ENCODE peak calls at places on chromosomes 12 and 14, in nine cellular contexts. One of them, this sample, is unnamed.

GRCh38 chr12:48419409-48419935 is 52.9 kb upstream of the ANP32D start:
- DNase-seq in NCI-H1694 treated with DMSO at 0.1 percent for 48 hours: no peak
- DNase-seq in amniotic stem cell: no peak
- DNase-seq in occipital lobe: no peak
- DNase-seq in CD14-positive monocyte: no peak
- DNase-seq in kidney glomerular epithelial cell: no peak
- DNase-seq in globus pallidus: no peak
- DNase-seq in AG08396: no peak
- DNase-seq in SW480: no peak
- DNase-seq in this sample: no peak

GRCh38 chr12:47717443-47718193 is 7.7 kb downstream of the ENDOU start:
- DNase-seq in NCI-H1694 treated with DMSO at 0.1 percent for 48 hours: peak; percentile 66
- DNase-seq in amniotic stem cell: peak; percentile 64
- DNase-seq in occipital lobe: peak; percentile 53
- DNase-seq in CD14-positive monocyte: peak; percentile 66
- DNase-seq in kidney glomerular epithelial cell: peak; percentile 37
- DNase-seq in globus pallidus: peak; percentile 93
- DNase-seq in AG08396: peak; percentile 90
- DNase-seq in SW480: peak; percentile 75
- DNase-seq in this sample: peak; percentile 68

GRCh38 chr14:44316647-44317432 is 190.2 kb downstream of the FSCB start:
- DNase-seq in NCI-H1694 treated with DMSO at 0.1 percent for 48 hours: no peak
- DNase-seq in amniotic stem cell: no peak
- DNase-seq in occipital lobe: peak; percentile 6
- DNase-seq in CD14-positive monocyte: no peak
- DNase-seq in kidney glomerular epithelial cell: peak; percentile 94
- DNase-seq in globus pallidus: no peak
- DNase-seq in AG08396: peak; percentile 13
- DNase-seq in SW480: peak; percentile 91
- DNase-seq in this sample: peak; percentile 89

GRCh38 chr14:73209943-73210342 is 27.4 kb upstream of the PAPLN start:
- DNase-seq in NCI-H1694 treated with DMSO at 0.1 percent for 48 hours: no peak
- DNase-seq in amniotic stem cell: no peak
- DNase-seq in occipital lobe: no peak
- DNase-seq in CD14-positive monocyte: no peak
- DNase-seq in kidney glomerular epithelial cell: peak; percentile 69
- DNase-seq in globus pallidus: no peak
- DNase-seq in AG08396: peak; percentile 11
- DNase-seq in SW480: no peak
- DNase-seq in this sample: peak; percentile 36

GRCh38 chr14:44981198-44981597 is 19.2 kb downstream of the TOGARAM1 start:
- DNase-seq in NCI-H1694 treated with DMSO at 0.1 percent for 48 hours: no peak
- DNase-seq in amniotic stem cell: no peak
- DNase-seq in occipital lobe: no peak
- DNase-seq in CD14-positive monocyte: no peak
- DNase-seq in kidney glomerular epithelial cell: no peak
- DNase-seq in globus pallidus: no peak
- DNase-seq in AG08396: no peak
- DNase-seq in SW480: no peak
- DNase-seq in this sample: no peak

GRCh38 chr12:95994476-95994875 is 1.7 kb downstream of the HAL start:
- DNase-seq in NCI-H1694 treated with DMSO at 0.1 percent for 48 hours: no peak
- DNase-seq in amniotic stem cell: no peak
- DNase-seq in occipital lobe: no peak
- DNase-seq in CD14-positive monocyte: no peak
- DNase-seq in kidney glomerular epithelial cell: no peak
- DNase-seq in globus pallidus: no peak
- DNase-seq in AG08396: no peak
- DNase-seq in SW480: no peak
- DNase-seq in this sample: no peak

GRCh38 chr12:85029456-85029855 is 6.6 kb downstream of the TSPAN19 start:
- DNase-seq in NCI-H1694 treated with DMSO at 0.1 percent for 48 hours: peak; percentile 35
- DNase-seq in amniotic stem cell: peak; percentile 8
- DNase-seq in occipital lobe: no peak
- DNase-seq in CD14-positive monocyte: no peak
- DNase-seq in kidney glomerular epithelial cell: peak; percentile 59
- DNase-seq in globus pallidus: no peak
- DNase-seq in AG08396: peak; percentile 3
- DNase-seq in SW480: peak; percentile 25
- DNase-seq in this sample: peak; percentile 9

GRCh38 chr14:46651526-46652144 is at the start of gene RPL10L:
- DNase-seq in NCI-H1694 treated with DMSO at 0.1 percent for 48 hours: no peak
- DNase-seq in amniotic stem cell: no peak
- DNase-seq in occipital lobe: no peak
- DNase-seq in CD14-positive monocyte: no peak
- DNase-seq in kidney glomerular epithelial cell: no peak
- DNase-seq in globus pallidus: no peak
- DNase-seq in AG08396: no peak
- DNase-seq in SW480: no peak
- DNase-seq in this sample: no peak

GRCh38 chr12:98399532-98399931 is 115.9 kb upstream of the TMPO start:
- DNase-seq in NCI-H1694 treated with DMSO at 0.1 percent for 48 hours: no peak
- DNase-seq in amniotic stem cell: peak; percentile 5
- DNase-seq in occipital lobe: peak; percentile 53
- DNase-seq in CD14-positive monocyte: peak; percentile 55
- DNase-seq in kidney glomerular epithelial cell: no peak
- DNase-seq in globus pallidus: no peak
- DNase-seq in AG08396: peak; percentile 52
- DNase-seq in SW480: peak; percentile 86
- DNase-seq in this sample: peak; percentile 48

GRCh38 chr14:70881549-70882174 is 25.6 kb upstream of the PCNX1 start:
- DNase-seq in NCI-H1694 treated with DMSO at 0.1 percent for 48 hours: no peak
- DNase-seq in amniotic stem cell: no peak
- DNase-seq in occipital lobe: no peak
- DNase-seq in CD14-positive monocyte: peak; percentile 70
- DNase-seq in kidney glomerular epithelial cell: no peak
- DNase-seq in globus pallidus: no peak
- DNase-seq in AG08396: no peak
- DNase-seq in SW480: no peak
- DNase-seq in this sample: no peak

GRCh38 chr14:53638966-53639365 is 317.7 kb downstream of the BMP4 start:
- DNase-seq in NCI-H1694 treated with DMSO at 0.1 percent for 48 hours: no peak
- DNase-seq in amniotic stem cell: no peak
- DNase-seq in occipital lobe: no peak
- DNase-seq in CD14-positive monocyte: no peak
- DNase-seq in kidney glomerular epithelial cell: no peak
- DNase-seq in globus pallidus: no peak
- DNase-seq in AG08396: no peak
- DNase-seq in SW480: no peak
- DNase-seq in this sample: no peak

GRCh38 chr12:30862486-30862885 is 64.1 kb upstream of the TSPAN11 start:
- DNase-seq in NCI-H1694 treated with DMSO at 0.1 percent for 48 hours: no peak
- DNase-seq in amniotic stem cell: no peak
- DNase-seq in occipital lobe: no peak
- DNase-seq in CD14-positive monocyte: no peak
- DNase-seq in kidney glomerular epithelial cell: peak; percentile 31
- DNase-seq in globus pallidus: no peak
- DNase-seq in AG08396: no peak
- DNase-seq in SW480: no peak
- DNase-seq in this sample: peak; percentile 46

GRCh38 chr12:108826807-108827721 is 30.3 kb downstream of the SSH1 start:
- DNase-seq in NCI-H1694 treated with DMSO at 0.1 percent for 48 hours: no peak
- DNase-seq in amniotic stem cell: no peak
- DNase-seq in occipital lobe: no peak
- DNase-seq in CD14-positive monocyte: no peak
- DNase-seq in kidney glomerular epithelial cell: peak; percentile 73
- DNase-seq in globus pallidus: peak; percentile 43
- DNase-seq in AG08396: no peak
- DNase-seq in SW480: no peak
- DNase-seq in this sample: no peak

GRCh38 chr14:38145142-38145541 is 62.6 kb upstream of the SSTR1 start:
- DNase-seq in NCI-H1694 treated with DMSO at 0.1 percent for 48 hours: no peak
- DNase-seq in amniotic stem cell: no peak
- DNase-seq in occipital lobe: no peak
- DNase-seq in CD14-positive monocyte: no peak
- DNase-seq in kidney glomerular epithelial cell: no peak
- DNase-seq in globus pallidus: no peak
- DNase-seq in AG08396: no peak
- DNase-seq in SW480: no peak
- DNase-seq in this sample: no peak

GRCh38 chr14:56816575-56817391 is 6.5 kb upstream of the OTX2 start:
- DNase-seq in NCI-H1694 treated with DMSO at 0.1 percent for 48 hours: no peak
- DNase-seq in amniotic stem cell: no peak
- DNase-seq in occipital lobe: no peak
- DNase-seq in CD14-positive monocyte: no peak
- DNase-seq in kidney glomerular epithelial cell: no peak
- DNase-seq in globus pallidus: no peak
- DNase-seq in AG08396: no peak
- DNase-seq in SW480: no peak
- DNase-seq in this sample: no peak

GRCh38 chr14:74018029-74018703 is 922 bp downstream of the ENTPD5 start:
- DNase-seq in NCI-H1694 treated with DMSO at 0.1 percent for 48 hours: peak; percentile 43
- DNase-seq in amniotic stem cell: peak; percentile 26
- DNase-seq in occipital lobe: no peak
- DNase-seq in CD14-positive monocyte: no peak
- DNase-seq in kidney glomerular epithelial cell: peak; percentile 86
- DNase-seq in globus pallidus: no peak
- DNase-seq in AG08396: peak; percentile 61
- DNase-seq in SW480: peak; percentile 70
- DNase-seq in this sample: peak; percentile 77

GRCh38 chr14:68664225-68664681 is 128.6 kb downstream of the ZFP36L1 start:
- DNase-seq in NCI-H1694 treated with DMSO at 0.1 percent for 48 hours: no peak
- DNase-seq in amniotic stem cell: no peak
- DNase-seq in occipital lobe: no peak
- DNase-seq in CD14-positive monocyte: no peak
- DNase-seq in kidney glomerular epithelial cell: no peak
- DNase-seq in globus pallidus: no peak
- DNase-seq in AG08396: no peak
- DNase-seq in SW480: no peak
- DNase-seq in this sample: no peak

GRCh38 chr14:32414808-32415255 is 85.7 kb downstream of the AKAP6 start:
- DNase-seq in NCI-H1694 treated with DMSO at 0.1 percent for 48 hours: no peak
- DNase-seq in amniotic stem cell: no peak
- DNase-seq in occipital lobe: no peak
- DNase-seq in CD14-positive monocyte: no peak
- DNase-seq in kidney glomerular epithelial cell: no peak
- DNase-seq in globus pallidus: no peak
- DNase-seq in AG08396: no peak
- DNase-seq in SW480: no peak
- DNase-seq in this sample: no peak

GRCh38 chr12:110354172-110354780 is 49.2 kb downstream of the ANAPC7 start:
- DNase-seq in NCI-H1694 treated with DMSO at 0.1 percent for 48 hours: peak; percentile 29
- DNase-seq in amniotic stem cell: no peak
- DNase-seq in occipital lobe: no peak
- DNase-seq in CD14-positive monocyte: no peak
- DNase-seq in kidney glomerular epithelial cell: no peak
- DNase-seq in globus pallidus: no peak
- DNase-seq in AG08396: no peak
- DNase-seq in SW480: no peak
- DNase-seq in this sample: no peak

GRCh38 chr14:24131549-24131966 is 1.1 kb downstream of the FITM1 start:
- DNase-seq in NCI-H1694 treated with DMSO at 0.1 percent for 48 hours: no peak
- DNase-seq in amniotic stem cell: no peak
- DNase-seq in occipital lobe: no peak
- DNase-seq in CD14-positive monocyte: no peak
- DNase-seq in kidney glomerular epithelial cell: no peak
- DNase-seq in globus pallidus: no peak
- DNase-seq in AG08396: no peak
- DNase-seq in SW480: no peak
- DNase-seq in this sample: no peak

GRCh38 chr12:4822572-4822971 is 87.1 kb upstream of the KCNA1 start:
- DNase-seq in NCI-H1694 treated with DMSO at 0.1 percent for 48 hours: no peak
- DNase-seq in amniotic stem cell: no peak
- DNase-seq in occipital lobe: no peak
- DNase-seq in CD14-positive monocyte: no peak
- DNase-seq in kidney glomerular epithelial cell: no peak
- DNase-seq in globus pallidus: no peak
- DNase-seq in AG08396: no peak
- DNase-seq in SW480: no peak
- DNase-seq in this sample: no peak

GRCh38 chr14:101056446-101056845 is 152.9 kb upstream of the RTL1 start:
- DNase-seq in NCI-H1694 treated with DMSO at 0.1 percent for 48 hours: no peak
- DNase-seq in amniotic stem cell: no peak
- DNase-seq in occipital lobe: no peak
- DNase-seq in CD14-positive monocyte: no peak
- DNase-seq in kidney glomerular epithelial cell: no peak
- DNase-seq in globus pallidus: no peak
- DNase-seq in AG08396: no peak
- DNase-seq in SW480: no peak
- DNase-seq in this sample: no peak

GRCh38 chr12:98559666-98560065 is 33.8 kb upstream of the SLC25A3 start:
- DNase-seq in NCI-H1694 treated with DMSO at 0.1 percent for 48 hours: no peak
- DNase-seq in amniotic stem cell: no peak
- DNase-seq in occipital lobe: no peak
- DNase-seq in CD14-positive monocyte: no peak
- DNase-seq in kidney glomerular epithelial cell: no peak
- DNase-seq in globus pallidus: peak; percentile 84
- DNase-seq in AG08396: no peak
- DNase-seq in SW480: peak; percentile 39
- DNase-seq in this sample: no peak

GRCh38 chr12:74547249-74547648 is 9.6 kb downstream of the ATXN7L3B start:
- DNase-seq in NCI-H1694 treated with DMSO at 0.1 percent for 48 hours: no peak
- DNase-seq in amniotic stem cell: no peak
- DNase-seq in occipital lobe: no peak
- DNase-seq in CD14-positive monocyte: no peak
- DNase-seq in kidney glomerular epithelial cell: no peak
- DNase-seq in globus pallidus: no peak
- DNase-seq in AG08396: no peak
- DNase-seq in SW480: no peak
- DNase-seq in this sample: no peak

GRCh38 chr12:19223695-19224094 is 94.2 kb downstream of the PLEKHA5 start:
- DNase-seq in NCI-H1694 treated with DMSO at 0.1 percent for 48 hours: no peak
- DNase-seq in amniotic stem cell: no peak
- DNase-seq in occipital lobe: no peak
- DNase-seq in CD14-positive monocyte: no peak
- DNase-seq in kidney glomerular epithelial cell: peak; percentile 82
- DNase-seq in globus pallidus: no peak
- DNase-seq in AG08396: peak; percentile 51
- DNase-seq in SW480: no peak
- DNase-seq in this sample: peak; percentile 87

GRCh38 chr14:88078525-88078924 is 73.6 kb downstream of the GPR65 start:
- DNase-seq in NCI-H1694 treated with DMSO at 0.1 percent for 48 hours: no peak
- DNase-seq in amniotic stem cell: no peak
- DNase-seq in occipital lobe: no peak
- DNase-seq in CD14-positive monocyte: no peak
- DNase-seq in kidney glomerular epithelial cell: no peak
- DNase-seq in globus pallidus: no peak
- DNase-seq in AG08396: no peak
- DNase-seq in SW480: no peak
- DNase-seq in this sample: no peak

GRCh38 chr12:121770388-121770787 is 23.1 kb downstream of the RHOF start:
- DNase-seq in NCI-H1694 treated with DMSO at 0.1 percent for 48 hours: no peak
- DNase-seq in amniotic stem cell: no peak
- DNase-seq in occipital lobe: no peak
- DNase-seq in CD14-positive monocyte: no peak
- DNase-seq in kidney glomerular epithelial cell: no peak
- DNase-seq in globus pallidus: no peak
- DNase-seq in AG08396: no peak
- DNase-seq in SW480: no peak
- DNase-seq in this sample: no peak

GRCh38 chr14:65354715-65355114 is 57.8 kb upstream of the FUT8 start:
- DNase-seq in NCI-H1694 treated with DMSO at 0.1 percent for 48 hours: no peak
- DNase-seq in amniotic stem cell: no peak
- DNase-seq in occipital lobe: no peak
- DNase-seq in CD14-positive monocyte: no peak
- DNase-seq in kidney glomerular epithelial cell: no peak
- DNase-seq in globus pallidus: no peak
- DNase-seq in AG08396: no peak
- DNase-seq in SW480: no peak
- DNase-seq in this sample: no peak

GRCh38 chr12:67484788-67485480 is 163.6 kb upstream of the DYRK2 start:
- DNase-seq in NCI-H1694 treated with DMSO at 0.1 percent for 48 hours: no peak
- DNase-seq in amniotic stem cell: no peak
- DNase-seq in occipital lobe: no peak
- DNase-seq in CD14-positive monocyte: no peak
- DNase-seq in kidney glomerular epithelial cell: no peak
- DNase-seq in globus pallidus: no peak
- DNase-seq in AG08396: no peak
- DNase-seq in SW480: no peak
- DNase-seq in this sample: no peak

GRCh38 chr12:93225094-93225493 is 152.6 kb upstream of the NUDT4 start:
- DNase-seq in NCI-H1694 treated with DMSO at 0.1 percent for 48 hours: no peak
- DNase-seq in amniotic stem cell: no peak
- DNase-seq in occipital lobe: no peak
- DNase-seq in CD14-positive monocyte: no peak
- DNase-seq in kidney glomerular epithelial cell: no peak
- DNase-seq in globus pallidus: no peak
- DNase-seq in AG08396: no peak
- DNase-seq in SW480: no peak
- DNase-seq in this sample: no peak

GRCh38 chr12:127811988-127812387 is 455.0 kb upstream of the TMEM132C start:
- DNase-seq in NCI-H1694 treated with DMSO at 0.1 percent for 48 hours: no peak
- DNase-seq in amniotic stem cell: peak; percentile 89
- DNase-seq in occipital lobe: peak; percentile 25
- DNase-seq in CD14-positive monocyte: no peak
- DNase-seq in kidney glomerular epithelial cell: no peak
- DNase-seq in globus pallidus: no peak
- DNase-seq in AG08396: peak; percentile 67
- DNase-seq in SW480: no peak
- DNase-seq in this sample: peak; percentile 84

This sample was measured in astrocyte of the cerebellum.